ENCODE peak calls at places on chromosomes 2 and 18, in four cellular contexts. A, U, L and W are unnamed samples.
A peak's percentile ranks its signal among the peaks of the same experiment; 100 is the strongest.

GRCh38 chr2:232863996-232864395 is 6.1 kb upstream of the SNORC start:
- DNase-seq in A (no peak), U (no peak), L (no peak), W (no peak)

GRCh38 chr18:33334781-33335180 is 105.7 kb downstream of the CCDC178 start:
- DNase-seq in A (no peak), U (no peak), L (no peak), W (no peak)

GRCh38 chr18:27057459-27058302 is 127.4 kb downstream of the CHST9 start:
- DNase-seq in A (no peak), U (peak; percentile 65), L (no peak), W (no peak)

GRCh38 chr2:19949071-19949470 is 40.8 kb downstream of the WDR35 start:
- DNase-seq in A (no peak), U (no peak), L (no peak), W (no peak)

GRCh38 chr2:75787532-75788132 is 76.9 kb upstream of the GCFC2 start:
- DNase-seq in A (no peak), U (peak; percentile 44), L (peak; percentile 19), W (no peak)

GRCh38 chr2:14903709-14904374 is 271.3 kb downstream of the LRATD1 start:
- DNase-seq in A (peak; percentile 5), U (peak; percentile 72), L (peak; percentile 87), W (peak; percentile 93)

GRCh38 chr2:108922141-108922915 is 66.7 kb downstream of the EDAR start:
- DNase-seq in A (no peak), U (no peak), L (no peak), W (no peak)

GRCh38 chr2:68135448-68136320 is 22.0 kb upstream of the PNO1 start:
- DNase-seq in A (no peak), U (no peak), L (peak; percentile 84), W (no peak)

GRCh38 chr2:61928816-61929471 is 23.5 kb downstream of the COMMD1 start:
- DNase-seq in A (no peak), U (peak; percentile 70), L (no peak), W (no peak)

GRCh38 chr2:128949360-128949759 is 630.7 kb upstream of the HS6ST1 start:
- DNase-seq in A (no peak), U (no peak), L (no peak), W (no peak)

GRCh38 chr2:24409700-24410556 is 49.6 kb upstream of the ITSN2 start:
- DNase-seq in A (peak; percentile 31), U (peak; percentile 71), L (peak; percentile 57), W (peak; percentile 21)

GRCh38 chr2:122112633-122113032 is 357.2 kb downstream of the TSN start:
- DNase-seq in A (no peak), U (no peak), L (no peak), W (no peak)

GRCh38 chr2:16496426-16497388 is 168.9 kb downstream of the CYRIA start:
- DNase-seq in A (no peak), U (no peak), L (no peak), W (no peak)

GRCh38 chr18:11951390-11951851 is 29.9 kb upstream of the IMPA2 start:
- DNase-seq in A (no peak), U (no peak), L (peak; percentile 16), W (peak; percentile 16)

GRCh38 chr18:11950824-11951223 is 30.5 kb upstream of the IMPA2 start:
- DNase-seq in A (no peak), U (no peak), L (no peak), W (no peak)

GRCh38 chr18:11956371-11957308 is 24.7 kb upstream of the IMPA2 start:
- DNase-seq in A (no peak), U (no peak), L (no peak), W (no peak)

GRCh38 chr18:11955299-11956029 is 25.8 kb upstream of the IMPA2 start:
- DNase-seq in A (no peak), U (peak; percentile 76), L (peak; percentile 29), W (no peak)

GRCh38 chr18:11953113-11953512 is 28.2 kb upstream of the IMPA2 start:
- DNase-seq in A (no peak), U (no peak), L (no peak), W (no peak)
- TF ChIP-seq MAX in A (no peak), U (no peak), L (no peak), W (no peak)

DNA sequence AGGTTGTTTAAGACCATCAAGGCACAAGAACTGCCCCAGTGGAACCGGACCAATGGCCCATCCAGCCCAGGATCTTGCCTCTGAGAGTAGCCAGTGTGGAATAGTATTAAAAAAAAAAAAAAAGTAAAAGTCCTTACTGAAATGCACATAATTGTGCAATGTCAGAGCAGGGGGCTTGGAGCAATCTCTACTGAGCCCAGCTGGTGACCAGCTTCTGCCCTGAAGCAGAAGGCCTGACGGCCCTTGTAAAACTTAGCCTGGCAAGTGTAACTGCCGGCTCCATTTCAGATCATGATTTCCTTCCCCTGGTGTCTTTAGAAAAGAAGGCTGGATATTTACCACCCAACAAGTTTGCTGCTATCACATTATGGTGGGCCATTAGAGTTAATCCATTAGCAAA is 355.5 kb upstream of the PIK3C3 start:
- DNase-seq in A (no peak), U (no peak), L (no peak), W (no peak)
- TF ChIP-seq MAX in A (no peak), U (no peak), L (no peak), W (no peak)

GRCh38 chr2:240238201-240238600 is 97.7 kb upstream of the OTOS start:
- DNase-seq in A (no peak), U (no peak), L (no peak), W (no peak)

GRCh38 chr2:240238786-240239185 is 98.3 kb upstream of the OTOS start:
- DNase-seq in A (no peak), U (no peak), L (no peak), W (no peak)

GRCh38 chr2:240240017-240240416 is 99.6 kb upstream of the OTOS start:
- DNase-seq in A (no peak), U (no peak), L (no peak), W (no peak)

GRCh38 chr2:240240781-240241180 is 100.3 kb upstream of the OTOS start:
- DNase-seq in A (no peak), U (no peak), L (no peak), W (no peak)

GRCh38 chr2:240239325-240239724 is 98.9 kb upstream of the OTOS start:
- DNase-seq in A (no peak), U (no peak), L (no peak), W (no peak)
- TF ChIP-seq MAX in A (no peak), U (no peak), L (no peak), W (no peak)

GRCh38 chr2:85754313-85755095 is 713 bp downstream of the ATOH8 start:
- DNase-seq in A (no peak), U (peak; percentile 77), L (peak; percentile 45), W (peak; percentile 68)
- TF ChIP-seq MAX in A (no peak), U (no peak), L (no peak), W (peak; percentile 55)

DNA sequence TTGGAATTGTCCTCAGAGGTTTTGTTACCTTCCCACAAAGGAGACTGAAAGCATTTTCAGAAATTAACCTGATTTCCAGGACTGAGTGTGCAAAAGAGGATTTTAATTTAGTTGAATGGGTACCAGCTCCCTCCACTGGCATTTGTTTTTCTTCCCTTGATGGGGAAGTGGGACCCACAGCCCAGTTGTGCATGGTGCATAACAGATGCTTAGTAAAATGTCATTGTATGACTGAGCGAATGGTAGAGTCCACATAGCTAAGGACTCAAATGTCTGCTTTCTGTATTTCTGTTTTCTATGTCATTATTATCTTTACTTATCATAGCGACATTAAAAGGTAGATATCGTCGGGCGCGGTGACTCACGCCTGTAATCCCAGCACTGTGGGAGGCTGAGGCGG is 75.5 kb upstream of the RAPH1 start:
- DNase-seq in A (no peak), U (no peak), L (no peak), W (no peak)
- TF ChIP-seq MAX in A (no peak), U (no peak), L (no peak), W (no peak)

GRCh38 chr2:79771530-79771929 is 258.7 kb downstream of the CTNNA2 start:
- DNase-seq in A (no peak), U (no peak), L (no peak), W (no peak)

GRCh38 chr2:79782540-79782939 is 269.7 kb downstream of the CTNNA2 start:
- DNase-seq in A (no peak), U (no peak), L (no peak), W (peak; percentile 38)

GRCh38 chr2:79770926-79771325 is 258.1 kb downstream of the CTNNA2 start:
- DNase-seq in A (no peak), U (no peak), L (no peak), W (no peak)

DNA sequence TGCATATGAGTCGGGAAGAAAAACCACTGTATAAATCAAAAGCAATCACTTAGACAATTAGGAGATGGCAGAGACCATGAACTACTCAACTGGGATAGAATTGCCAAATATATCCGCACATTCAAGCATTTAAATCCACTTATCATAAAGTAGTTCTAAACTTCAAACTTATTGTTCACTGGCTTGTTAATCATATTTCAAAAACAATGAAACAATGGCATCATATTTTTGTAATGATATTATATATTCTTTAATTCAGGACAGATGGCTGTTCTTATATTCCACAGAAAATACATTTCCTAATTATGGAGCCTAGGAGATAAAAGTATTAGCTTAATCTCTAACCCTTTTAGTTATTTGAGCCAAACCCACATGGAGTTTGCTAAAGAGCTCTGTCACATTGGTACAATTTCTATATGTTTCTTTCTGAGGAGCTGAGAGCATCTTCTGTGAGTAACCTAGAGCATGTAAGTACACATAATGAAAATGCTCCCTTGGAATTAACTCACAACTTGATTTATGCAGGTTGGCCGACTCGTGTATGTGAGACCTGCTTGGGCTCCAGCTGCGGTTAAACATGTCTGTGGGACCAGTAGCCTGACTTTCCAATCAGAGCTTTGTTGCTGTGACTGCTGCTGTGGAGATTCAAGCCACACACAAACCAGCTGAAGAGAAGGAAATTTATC is 263.8 kb downstream of the CTNNA2 start:
- DNase-seq in A (no peak), U (no peak), L (no peak), W (no peak)
- TF ChIP-seq MAX in A (no peak), U (no peak), L (no peak), W (no peak)